ENCODE peak calls at places on chromosome 11, in eight cellular contexts. S is HT-29; G is posterior cingulate gyrus; H is stimulated activated CD8-positive, alpha-beta memory T cell treated with anti-CD3 and anti-CD28 coated beads, Interleukin-7, amount 100 ng/mL, for 24 hours; L is ovary; W is RWPE1; M is endothelial cell; J is retina. T is an unnamed sample.

GRCh38 chr11:65530157-65530496 is 5.2 kb downstream of the SCYL1 start:
- DNase-seq in S (no peak), G (no peak), H (no peak), L (no peak), W (no peak), M (no peak), J (no peak), T (no peak)

GRCh38 chr11:6771926-6772898 is at the start of gene OR2AG2:
- DNase-seq in S (no peak), G (no peak), H (no peak), L (no peak), W (no peak), M (no peak), J (peak), T (no peak)

GRCh38 chr11:76664578-76665061 is 5.9 kb downstream of the LRRC32 start:
- DNase-seq in S (no peak), G (no peak), H (no peak), L (no peak), W (no peak), M (no peak), J (no peak), T (peak)

GRCh38 chr11:92332986-92333385 is 108.4 kb downstream of the FAT3 start:
- DNase-seq in S (no peak), G (no peak), H (no peak), L (no peak), W (no peak), M (no peak), J (no peak), T (no peak)

GRCh38 chr11:126159719-126160344 is 51.6 kb downstream of the RPUSD4 start:
- DNase-seq in S (no peak), G (no peak), H (no peak), L (no peak), W (no peak), M (no peak), J (peak), T (no peak)

GRCh38 chr11:26344647-26345046 is 12.7 kb downstream of the ANO3 start:
- DNase-seq in S (no peak), G (no peak), H (no peak), L (no peak), W (no peak), M (no peak), J (no peak), T (no peak)

GRCh38 chr11:111299111-111300026 is 1.0 kb downstream of the POU2AF3 start:
- DNase-seq in S (peak), G (peak), H (no peak), L (peak), W (peak), M (peak), J (peak), T (peak)

GRCh38 chr11:118924591-118925585 is 838 bp downstream of the BCL9L start:
- DNase-seq in S (peak), G (peak), H (no peak), L (peak), W (no peak), M (peak), J (peak), T (peak)

GRCh38 chr11:46677991-46678740 is 22.3 kb downstream of the ARHGAP1 start:
- DNase-seq in S (no peak), G (no peak), H (no peak), L (no peak), W (no peak), M (no peak), J (no peak), T (no peak)

GRCh38 chr11:27471588-27472397 is 797 bp downstream of the LGR4 start:
- DNase-seq in S (no peak), G (peak), H (no peak), L (peak), W (no peak), M (peak), J (no peak), T (peak)

GRCh38 chr11:95877288-95877687 is 46.6 kb downstream of the MTMR2 start:
- DNase-seq in S (no peak), G (no peak), H (no peak), L (no peak), W (peak), M (no peak), J (no peak), T (no peak)

T was measured in glutamatergic neuron.